ENCODE peak calls at places on chromosomes 12 and 14, in eight cellular contexts. U is mesendoderm; X is gastrocnemius medialis; I is heart right ventricle; E is astrocyte; R is CD8-positive, alpha-beta memory T cell; Z is lung; C is thoracic aorta. G is an unnamed sample. For H3K4me1, the result is how much of the 10 kb centered on the place peaks cover.

GRCh38 chr12:113591480-113591971 is 119.9 kb upstream of the LHX5 start:
- DNase-seq in U (peak), X (no peak), I (no peak), E (no peak), R (no peak), Z (no peak), C (no peak), G (no peak)

GRCh38 chr12:27821259-27821973 is 41.4 kb upstream of the MANSC4 start:
- DNase-seq in U (peak), X (no peak), I (no peak), E (peak), R (peak), Z (no peak), C (peak), G (peak)

GRCh38 chr12:56947633-56948535 is 9.5 kb downstream of the RDH16 start:
- DNase-seq in U (peak), X (no peak), I (no peak), E (no peak), R (no peak), Z (no peak), C (no peak), G (no peak)

GRCh38 chr14:28704153-28704552 is 62.4 kb upstream of the FOXG1 start:
- DNase-seq in U (no peak), X (no peak), I (no peak), E (peak), R (no peak), Z (no peak), C (no peak), G (no peak)

GRCh38 chr14:92473947-92474535 is 39.5 kb upstream of the RIN3 start:
- DNase-seq in U (no peak), X (no peak), I (no peak), E (peak), R (no peak), Z (no peak), C (no peak), G (no peak)

GRCh38 chr12:52672321-52672933 is 7.8 kb downstream of the KRT1 start:
- DNase-seq in U (peak), X (no peak), I (no peak), E (peak), R (no peak), Z (no peak), C (no peak), G (no peak)

GRCh38 chr12:96241484-96242256 is 47.5 kb downstream of the ELK3 start:
- DNase-seq in U (peak), X (no peak), I (no peak), E (peak), R (peak), Z (no peak), C (peak), G (no peak)

GRCh38 chr12:117192057-117192456 is 1.8 kb upstream of the FBXO21 start:
- DNase-seq in U (peak), X (no peak), I (no peak), E (no peak), R (no peak), Z (no peak), C (no peak), G (no peak)

GRCh38 chr12:112850343-112850742 is 56.4 kb upstream of the OAS1 start:
- DNase-seq in U (no peak), X (no peak), I (no peak), E (no peak), R (no peak), Z (no peak), C (no peak), G (no peak)

GRCh38 chr12:30197392-30198047 is 413.8 kb upstream of the TMTC1 start:
- DNase-seq in U (peak), X (no peak), I (no peak), E (peak), R (no peak), Z (no peak), C (no peak), G (no peak)

GRCh38 chr14:99687284-99688209 is 3.4 kb downstream of the CYP46A1 start:
- DNase-seq in U (peak), X (no peak), I (no peak), E (no peak), R (peak), Z (no peak), C (no peak), G (no peak)

GRCh38 chr14:55807059-55807499 is 227.1 kb downstream of the KTN1 start:
- DNase-seq in U (no peak), X (peak), I (peak), E (peak), R (peak), Z (peak), C (peak), G (no peak)

GRCh38 chr14:80381964-80382363 is 170.7 kb upstream of the DIO2 start:
- DNase-seq in U (no peak), X (peak), I (no peak), E (no peak), R (no peak), Z (no peak), C (no peak), G (no peak)

GRCh38 chr14:60091550-60092511 is at the start of gene PCNX4:
- DNase-seq in U (peak), X (peak), I (peak), E (peak), R (peak), Z (peak), C (peak), G (peak)

GRCh38 chr14:20679907-20680306 is 4.5 kb upstream of the RNASE4 start:
- DNase-seq in U (peak), X (no peak), I (peak), E (no peak), R (no peak), Z (peak), C (no peak), G (no peak)

GRCh38 chr14:38616959-38617358 is 361.1 kb upstream of the CLEC14A start:
- DNase-seq in U (peak), X (no peak), I (no peak), E (no peak), R (no peak), Z (peak), C (no peak), G (no peak)

GRCh38 chr12:115456946-115457689 is 773.1 kb upstream of the TBX3 start:
- DNase-seq in U (peak), X (no peak), I (no peak), E (no peak), R (no peak), Z (no peak), C (no peak), G (no peak)

DNA sequence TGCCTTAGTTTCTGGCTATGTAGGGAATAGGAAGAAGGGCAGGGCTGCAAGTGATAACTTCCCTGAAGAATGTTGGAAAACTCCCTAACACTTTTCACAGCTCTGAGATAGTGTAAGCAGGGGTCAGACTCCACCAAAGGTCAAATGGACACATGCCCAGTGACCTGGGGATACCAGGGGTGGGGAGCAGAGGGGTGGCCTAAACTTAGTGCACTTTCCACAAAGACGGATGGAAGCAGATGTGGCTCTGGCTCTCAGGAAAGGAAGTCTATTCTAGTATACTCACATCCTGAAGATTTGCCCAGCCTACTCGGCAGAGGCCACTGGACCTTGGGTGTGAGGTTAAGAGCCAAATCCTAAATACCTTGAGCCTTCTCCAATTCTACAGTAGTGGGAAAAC is 285.8 kb downstream of the NUAK1 start:
- DNase-seq in U (no peak), X (peak), I (peak), E (no peak), R (no peak), Z (no peak), C (no peak), G (no peak)
- H3K4me3 ChIP-seq in U (no peak), X (peak), I (peak), E (no peak), R (no peak), Z (no peak), C (peak), G (no peak)

DNA sequence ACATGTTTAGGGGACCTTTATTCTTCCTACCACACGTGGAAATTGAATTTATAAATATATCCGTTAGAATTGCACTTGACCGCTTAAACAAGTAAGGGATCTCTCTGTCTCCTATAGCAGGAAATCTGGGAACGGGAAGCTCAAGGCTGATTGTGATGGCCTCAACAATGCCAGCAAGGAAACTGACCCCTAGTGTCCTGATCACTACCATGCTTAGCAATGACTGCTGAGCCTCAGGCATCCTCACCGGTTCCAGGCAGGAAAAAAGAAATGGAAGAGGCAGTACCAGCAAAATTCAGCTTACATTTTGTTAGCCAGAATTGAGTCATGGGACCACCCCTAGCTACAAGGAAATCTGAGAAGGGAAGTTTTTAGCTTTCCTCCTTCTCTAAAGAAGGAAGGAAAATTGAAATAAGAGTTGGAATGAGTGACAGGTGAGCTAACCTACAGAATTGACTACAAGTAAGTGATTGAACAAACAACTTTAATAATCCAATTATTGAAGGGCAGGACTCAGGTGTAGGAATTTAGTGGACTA is 43.9 kb upstream of the AMN1 start:
- DNase-seq in U (peak), X (no peak), I (no peak), E (no peak), R (no peak), Z (no peak), C (no peak), G (no peak)
- H3K27ac ChIP-seq in U (no peak), X (no peak), I (no peak), E (no peak), R (no peak), Z (no peak), C (no peak), G (no peak)

GRCh38 chr12:47362131-47362686 is 282.4 kb upstream of the AMIGO2 start:
- DNase-seq in U (no peak), X (no peak), I (no peak), E (no peak), R (no peak), Z (no peak), C (no peak), G (no peak)
- H3K4me1 ChIP-seq in U (under half), X (under half), I (under half), E (under half), R (half or more), Z (under half), C (under half), G (under half)

GRCh38 chr14:74569826-74570591 is 42.0 kb downstream of the LTBP2 start:
- DNase-seq in U (no peak), X (no peak), I (no peak), E (no peak), R (no peak), Z (no peak), C (no peak), G (no peak)

GRCh38 chr14:74571901-74572828 is 39.9 kb downstream of the LTBP2 start:
- DNase-seq in U (no peak), X (peak), I (no peak), E (peak), R (no peak), Z (no peak), C (no peak), G (no peak)

GRCh38 chr14:74572829-74573360 is 39.1 kb downstream of the LTBP2 start:
- DNase-seq in U (no peak), X (no peak), I (no peak), E (peak), R (no peak), Z (no peak), C (no peak), G (no peak)

GRCh38 chr14:74570696-74571095 is 41.3 kb downstream of the LTBP2 start:
- DNase-seq in U (no peak), X (no peak), I (no peak), E (no peak), R (no peak), Z (no peak), C (no peak), G (no peak)

GRCh38 chr14:74571441-74571841 is 40.6 kb downstream of the LTBP2 start:
- DNase-seq in U (no peak), X (no peak), I (no peak), E (peak), R (no peak), Z (no peak), C (no peak), G (no peak)
- H3K4me3 ChIP-seq in U (no peak), X (no peak), I (no peak), E (peak), R (no peak), Z (no peak), C (peak), G (no peak)

DNA sequence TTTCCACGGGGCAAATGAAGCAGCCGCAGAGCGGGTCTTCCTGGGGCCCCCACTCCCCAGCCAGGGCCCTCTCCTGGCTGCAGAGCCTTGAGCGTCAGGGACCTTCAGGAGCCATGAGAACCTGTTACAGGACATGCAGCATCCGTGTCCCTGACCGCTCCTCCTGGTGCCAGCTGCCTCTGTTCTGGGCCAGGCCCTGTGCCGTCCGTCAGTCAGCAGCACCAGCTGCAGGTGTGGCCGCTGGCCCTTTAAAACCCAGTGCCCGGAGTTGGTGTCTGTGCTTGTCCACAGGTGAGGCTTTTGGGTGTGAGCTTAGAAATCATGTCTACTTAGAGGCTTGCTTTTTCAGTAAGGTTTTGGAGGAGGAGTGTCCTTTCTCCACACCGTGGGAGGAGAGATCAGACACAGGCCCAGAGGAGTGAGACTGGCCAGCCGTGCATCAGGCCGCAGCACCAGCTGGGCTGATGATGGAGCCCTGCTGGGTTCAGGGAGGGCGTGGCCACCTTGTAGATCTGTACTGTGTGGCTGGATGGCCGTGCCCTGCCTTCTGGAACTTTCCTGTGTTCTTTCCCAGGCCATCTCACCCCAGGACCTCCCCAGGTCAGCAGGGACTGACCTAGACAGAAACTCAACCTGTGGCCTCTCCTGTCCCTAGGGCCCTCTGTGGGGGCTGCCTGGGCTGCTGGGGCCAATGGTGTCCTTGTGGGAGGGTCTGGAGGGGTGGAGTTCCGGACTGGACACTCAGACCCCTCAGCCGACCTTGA is 27.1 kb downstream of the AACS start:
- DNase-seq in U (no peak), X (no peak), I (no peak), E (no peak), R (no peak), Z (no peak), C (no peak), G (no peak)
- H3K27ac ChIP-seq in U (no peak), X (no peak), I (peak), E (no peak), R (no peak), Z (no peak), C (no peak), G (no peak)

GRCh38 chr12:120249266-120249874 is 16.2 kb downstream of the PXN start:
- DNase-seq in U (no peak), X (no peak), I (no peak), E (no peak), R (no peak), Z (no peak), C (no peak), G (no peak)

GRCh38 chr12:120252071-120252906 is 13.2 kb downstream of the PXN start:
- DNase-seq in U (no peak), X (no peak), I (no peak), E (no peak), R (peak), Z (peak), C (no peak), G (no peak)

GRCh38 chr12:120247183-120247582 is 18.3 kb downstream of the PXN start:
- DNase-seq in U (no peak), X (no peak), I (no peak), E (no peak), R (no peak), Z (no peak), C (no peak), G (no peak)

GRCh38 chr12:120247621-120248030 is 17.9 kb downstream of the PXN start:
- DNase-seq in U (no peak), X (peak), I (no peak), E (peak), R (no peak), Z (no peak), C (no peak), G (no peak)

GRCh38 chr12:120249875-120250795 is 15.4 kb downstream of the PXN start:
- DNase-seq in U (no peak), X (peak), I (peak), E (no peak), R (peak), Z (no peak), C (no peak), G (no peak)
- H3K4me1 ChIP-seq in U (under half), X (half or more), I (half or more), E (under half), R (half or more), Z (under half), C (half or more), G (under half)

GRCh38 chr14:90758959-90759358 is 57.3 kb downstream of the TTC7B start:
- DNase-seq in U (no peak), X (peak), I (peak), E (no peak), R (no peak), Z (no peak), C (peak), G (no peak)
- H3K4me3 ChIP-seq in U (no peak), X (peak), I (peak), E (peak), R (peak), Z (no peak), C (peak), G (no peak)

G was measured in iPS DF 6.9.